ENCODE peak calls at places on chromosomes 12 and 14, in four cellular contexts. One of them, this sample, is unnamed.

GRCh38 chr12:18868673-18869072 is 130.8 kb downstream of the CAPZA3 start:
- DNase-seq in GM12878: no peak
- DNase-seq in SK-N-SH: no peak
- DNase-seq in K562: no peak
- DNase-seq in this sample: no peak

GRCh38 chr14:61211476-61212262 is 69.5 kb downstream of the TMEM30B start:
- DNase-seq in GM12878: no peak
- DNase-seq in K562: no peak
- DNase-seq in SK-N-SH: no peak
- DNase-seq in this sample: no peak

GRCh38 chr14:54894995-54895394 is 7.6 kb downstream of the GCH1 start:
- DNase-seq in SK-N-SH: no peak
- DNase-seq in GM12878: no peak
- DNase-seq in K562: no peak
- DNase-seq in this sample: no peak

GRCh38 chr12:116990971-116991966 is 80.5 kb downstream of the FBXW8 start:
- DNase-seq in K562: no peak
- DNase-seq in GM12878: no peak
- DNase-seq in SK-N-SH: no peak
- DNase-seq in this sample: no peak

GRCh38 chr14:20797159-20797558 is 5.5 kb downstream of the RNASE1 start:
- DNase-seq in K562: no peak
- DNase-seq in GM12878: no peak
- DNase-seq in SK-N-SH: no peak
- DNase-seq in this sample: no peak

GRCh38 chr14:104294628-104294982 is 156.2 kb downstream of the KIF26A start:
- DNase-seq in SK-N-SH: no peak
- DNase-seq in K562: no peak
- DNase-seq in GM12878: no peak
- DNase-seq in this sample: peak; percentile 7

GRCh38 chr12:15808250-15808971 is 19.2 kb upstream of the EPS8 start:
- DNase-seq in K562: no peak
- DNase-seq in GM12878: no peak
- DNase-seq in SK-N-SH: no peak
- DNase-seq in this sample: no peak

GRCh38 chr14:103292426-103293374 is 41.3 kb upstream of the EIF5 start:
- DNase-seq in SK-N-SH: peak; percentile 88
- DNase-seq in GM12878: peak; percentile 52
- DNase-seq in K562: peak; percentile 72
- DNase-seq in this sample: peak; percentile 85

GRCh38 chr12:19783547-19784444 is 344.5 kb downstream of the AEBP2 start:
- DNase-seq in GM12878: no peak
- DNase-seq in K562: no peak
- DNase-seq in SK-N-SH: no peak
- DNase-seq in this sample: peak; percentile 29

GRCh38 chr12:1691123-1692007 is 495 bp downstream of the ADIPOR2 start:
- DNase-seq in SK-N-SH: no peak
- DNase-seq in GM12878: no peak
- DNase-seq in K562: no peak
- DNase-seq in this sample: peak; percentile 78

GRCh38 chr12:39723831-39724230 is 104.2 kb upstream of the ABCD2 start:
- DNase-seq in K562: no peak
- DNase-seq in SK-N-SH: no peak
- DNase-seq in GM12878: no peak
- DNase-seq in this sample: no peak

GRCh38 chr14:64760916-64761315 is 56.7 kb downstream of the PLEKHG3 start:
- DNase-seq in K562: no peak
- DNase-seq in SK-N-SH: no peak
- DNase-seq in GM12878: no peak
- DNase-seq in this sample: no peak

GRCh38 chr12:56987551-56988053 is 18.7 kb downstream of the ZBTB39 start:
- DNase-seq in SK-N-SH: peak; percentile 84
- DNase-seq in K562: peak; percentile 82
- DNase-seq in GM12878: no peak
- DNase-seq in this sample: peak; percentile 90

GRCh38 chr12:67222302-67222701 is 46.9 kb upstream of the CAND1 start:
- DNase-seq in K562: peak; percentile 8
- DNase-seq in SK-N-SH: no peak
- DNase-seq in GM12878: no peak
- DNase-seq in this sample: no peak

GRCh38 chr12:53214687-53215455 is 7.8 kb upstream of the ITGB7 start:
- DNase-seq in K562: no peak
- DNase-seq in SK-N-SH: no peak
- DNase-seq in GM12878: no peak
- DNase-seq in this sample: no peak

GRCh38 chr14:104316723-104317499 is 178.5 kb downstream of the KIF26A start:
- DNase-seq in SK-N-SH: no peak
- DNase-seq in K562: no peak
- DNase-seq in GM12878: no peak
- DNase-seq in this sample: peak; percentile 5

GRCh38 chr14:28294834-28295440 is 471.6 kb upstream of the FOXG1 start:
- DNase-seq in K562: no peak
- DNase-seq in GM12878: no peak
- DNase-seq in SK-N-SH: peak; percentile 1
- DNase-seq in this sample: no peak

GRCh38 chr14:106459971-106460730 is 933.8 kb downstream of the TMEM121 start:
- DNase-seq in GM12878: no peak
- DNase-seq in K562: peak; percentile 10
- DNase-seq in SK-N-SH: no peak
- DNase-seq in this sample: peak; percentile 10

GRCh38 chr14:86501611-86502010 is 971.7 kb downstream of the FLRT2 start:
- DNase-seq in GM12878: no peak
- DNase-seq in K562: no peak
- DNase-seq in SK-N-SH: no peak
- DNase-seq in this sample: no peak

GRCh38 chr12:51871126-51871525 is 16.8 kb upstream of the ANKRD33 start:
- DNase-seq in SK-N-SH: no peak
- DNase-seq in GM12878: no peak
- DNase-seq in K562: no peak
- DNase-seq in this sample: no peak

GRCh38 chr12:11731042-11731357 is 81.5 kb downstream of the ETV6 start:
- DNase-seq in K562: no peak
- DNase-seq in SK-N-SH: no peak
- DNase-seq in GM12878: no peak
- DNase-seq in this sample: no peak

GRCh38 chr12:11731455-11731854 is 82.0 kb downstream of the ETV6 start:
- DNase-seq in K562: no peak
- DNase-seq in GM12878: no peak
- DNase-seq in SK-N-SH: no peak
- DNase-seq in this sample: no peak

GRCh38 chr12:11730299-11731041 is 81.0 kb downstream of the ETV6 start:
- DNase-seq in K562: no peak
- DNase-seq in SK-N-SH: no peak
- DNase-seq in GM12878: peak; percentile 85
- DNase-seq in this sample: no peak

GRCh38 chr12:11732760-11733159 is 83.3 kb downstream of the ETV6 start:
- DNase-seq in SK-N-SH: no peak
- DNase-seq in K562: no peak
- DNase-seq in GM12878: no peak
- DNase-seq in this sample: no peak

GRCh38 chr12:11732023-11732422 is 82.5 kb downstream of the ETV6 start:
- DNase-seq in K562: no peak
- DNase-seq in SK-N-SH: no peak
- DNase-seq in GM12878: no peak
- DNase-seq in this sample: no peak
- TF ChIP-seq USF1 in K562: no peak
- TF ChIP-seq USF1 in SK-N-SH: no peak
- TF ChIP-seq USF1 in GM12878: no peak
- TF ChIP-seq USF1 in this sample: no peak

GRCh38 chr12:93146970-93147369 is 217.9 kb upstream of the EEA1 start:
- DNase-seq in GM12878: no peak
- DNase-seq in K562: no peak
- DNase-seq in SK-N-SH: no peak
- DNase-seq in this sample: no peak

GRCh38 chr12:93145086-93145485 is 216.0 kb upstream of the EEA1 start:
- DNase-seq in SK-N-SH: no peak
- DNase-seq in GM12878: no peak
- DNase-seq in K562: no peak
- DNase-seq in this sample: no peak

GRCh38 chr12:93144109-93144508 is 215.0 kb upstream of the EEA1 start:
- DNase-seq in GM12878: no peak
- DNase-seq in SK-N-SH: no peak
- DNase-seq in K562: no peak
- DNase-seq in this sample: no peak

GRCh38 chr12:93148412-93148811 is 219.3 kb upstream of the EEA1 start:
- DNase-seq in GM12878: no peak
- DNase-seq in SK-N-SH: no peak
- DNase-seq in K562: no peak
- DNase-seq in this sample: no peak

DNA sequence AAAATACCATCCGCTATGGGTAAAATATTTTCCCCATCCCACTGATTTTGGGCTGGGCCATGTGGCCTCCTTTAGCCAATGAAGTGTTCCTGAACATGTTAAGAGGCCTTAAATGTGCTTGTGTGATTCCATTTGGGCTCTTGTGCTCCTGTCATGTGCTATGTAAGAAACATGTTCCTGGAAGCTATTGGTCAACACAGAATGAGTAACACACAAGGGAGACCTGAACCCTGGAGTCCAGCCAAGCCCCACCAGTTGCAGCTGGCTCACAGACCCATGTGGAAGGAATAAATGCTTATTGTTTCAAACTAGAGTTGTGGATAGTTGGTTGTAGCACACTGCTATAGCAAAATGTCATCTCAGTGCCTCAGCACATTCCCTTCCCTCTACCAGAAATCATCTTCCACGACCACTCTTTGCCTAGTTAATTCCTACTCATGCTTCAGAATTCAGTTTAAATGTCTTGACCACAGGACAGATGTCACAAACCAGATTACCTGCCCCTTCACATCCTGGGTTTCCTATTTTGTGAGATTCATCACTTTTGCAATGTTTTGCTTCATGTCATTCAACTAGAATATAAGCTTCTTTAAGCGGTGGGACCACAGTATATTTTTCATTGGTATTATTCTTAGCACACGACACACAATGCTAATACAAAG is 217.3 kb upstream of the EEA1 start:
- DNase-seq in SK-N-SH: no peak
- DNase-seq in K562: no peak
- DNase-seq in GM12878: no peak
- DNase-seq in this sample: no peak
- TF ChIP-seq USF1 in SK-N-SH: no peak
- TF ChIP-seq USF1 in K562: peak; percentile 31
- TF ChIP-seq USF1 in GM12878: no peak
- TF ChIP-seq USF1 in this sample: no peak

GRCh38 chr12:28383368-28383767 is 193.1 kb downstream of the CCDC91 start:
- DNase-seq in K562: no peak
- DNase-seq in SK-N-SH: no peak
- DNase-seq in GM12878: no peak
- DNase-seq in this sample: no peak
- TF ChIP-seq USF1 in K562: no peak
- TF ChIP-seq USF1 in SK-N-SH: no peak
- TF ChIP-seq USF1 in GM12878: no peak
- TF ChIP-seq USF1 in this sample: no peak

GRCh38 chr14:56390859-56391258 is 188.7 kb upstream of the TMEM260 start:
- DNase-seq in SK-N-SH: no peak
- DNase-seq in K562: no peak
- DNase-seq in GM12878: no peak
- DNase-seq in this sample: no peak
- TF ChIP-seq USF1 in SK-N-SH: no peak
- TF ChIP-seq USF1 in K562: no peak
- TF ChIP-seq USF1 in GM12878: no peak
- TF ChIP-seq USF1 in this sample: no peak

This sample was measured in WTC11.